ENCODE peak calls at places on chromosomes 16 and 17, in five cellular contexts. X, M, P, O and Z are unnamed samples.

GRCh38 chr16:84247341-84247740 is 7.5 kb upstream of the KCNG4 start:
- DNase-seq in X (no peak), O (no peak), M (no peak), P (no peak), Z (no peak)

GRCh38 chr17:63151981-63152523 is 186.0 kb downstream of the TANC2 start:
- DNase-seq in X (peak), O (no peak), P (no peak), M (peak), Z (no peak)

GRCh38 chr16:84479716-84480450 is 24.6 kb downstream of the MEAK7 start:
- DNase-seq in X (no peak), P (peak), O (peak), M (no peak), Z (no peak)

GRCh38 chr17:50833396-50834125 is 1.8 kb upstream of the WFIKKN2 start:
- DNase-seq in P (no peak), X (no peak), O (no peak), M (no peak), Z (no peak)

GRCh38 chr17:50181155-50181554 is 15.3 kb downstream of the SGCA start:
- DNase-seq in M (no peak), O (no peak), X (no peak), P (no peak), Z (no peak)

GRCh38 chr16:54783226-54783625 is 147.4 kb upstream of the IRX5 start:
- DNase-seq in M (no peak), O (no peak), X (no peak), P (no peak), Z (no peak)

GRCh38 chr17:56779898-56780777 is 53.6 kb downstream of the C17orf67 start:
- DNase-seq in P (peak), X (peak), O (peak), M (peak), Z (peak)

GRCh38 chr16:65070831-65071230 is 51.0 kb downstream of the CDH11 start:
- DNase-seq in M (peak), P (peak), X (peak), O (no peak), Z (no peak)

GRCh38 chr17:13931111-13931526 is 138.2 kb upstream of the COX10 start:
- DNase-seq in M (peak), O (peak), X (peak), P (no peak), Z (no peak)

GRCh38 chr17:40922239-40922638 is 15.2 kb downstream of the KRT23 start:
- DNase-seq in X (peak), P (peak), M (peak), O (peak), Z (no peak)

GRCh38 chr17:50842506-50843149 is 7.2 kb downstream of the WFIKKN2 start:
- DNase-seq in O (no peak), M (no peak), X (no peak), P (no peak), Z (no peak)

GRCh38 chr17:1918346-1919021 is 88.7 kb downstream of the RPA1 start:
- DNase-seq in P (no peak), X (no peak), O (no peak), M (no peak), Z (no peak)

GRCh38 chr16:84503751-84504395 is 586 bp downstream of the MEAK7 start:
- DNase-seq in X (no peak), M (no peak), O (no peak), P (no peak), Z (no peak)

GRCh38 chr16:48829361-48829760 is 219.4 kb upstream of the N4BP1 start:
- DNase-seq in O (no peak), M (no peak), X (no peak), P (no peak), Z (no peak)

GRCh38 chr16:1428511-1428910 is 2.4 kb upstream of the PERCC1 start:
- DNase-seq in X (no peak), O (peak), M (peak), P (no peak), Z (no peak)

GRCh38 chr16:84604477-84605013 is 13.3 kb downstream of the COTL1 start:
- DNase-seq in M (no peak), X (no peak), P (no peak), O (no peak), Z (no peak)

GRCh38 chr17:16304832-16305231 is 48.4 kb downstream of the CENPV start:
- DNase-seq in O (peak), X (peak), M (peak), P (no peak), Z (no peak)
- TF ChIP-seq CTCF in O (peak), X (peak), M (peak), P (no peak), Z (peak)

GRCh38 chr16:20903889-20904506 is 3.4 kb downstream of the LYRM1 start:
- DNase-seq in P (no peak), M (no peak), X (no peak), O (no peak), Z (no peak)
- H3K4me3 ChIP-seq in P (peak), M (no peak), X (no peak), O (no peak), Z (no peak)

DNA sequence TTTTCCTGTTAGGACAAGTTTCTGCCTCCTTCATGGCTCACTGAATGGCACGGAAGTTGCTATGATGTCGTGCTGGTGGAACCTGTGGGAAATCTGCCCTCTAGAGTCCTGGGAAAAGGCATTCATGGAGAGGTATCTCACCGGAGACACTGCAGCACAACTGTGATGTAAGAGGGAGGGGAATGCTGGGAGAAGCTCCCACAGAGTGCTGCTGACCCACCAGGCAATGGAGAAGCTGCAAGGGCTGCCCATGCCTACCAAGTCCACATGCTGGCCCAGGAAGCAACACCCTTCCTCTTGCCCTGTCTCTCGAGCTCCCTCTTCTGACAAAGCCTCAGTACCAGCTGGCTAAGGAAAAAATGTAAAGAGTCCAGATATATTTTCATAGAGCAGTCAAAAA is 45.2 kb upstream of the SLC5A11 start:
- DNase-seq in X (peak), O (peak), M (peak), P (no peak), Z (no peak)
- TF ChIP-seq CTCF in X (peak), O (peak), M (peak), P (no peak), Z (peak)

GRCh38 chr16:90077240-90077756 is at the start of gene PRDM7:
- DNase-seq in P (peak), M (peak), X (peak), O (peak), Z (peak)
- H3K4me3 ChIP-seq in P (peak), M (peak), X (peak), O (peak), Z (peak)

DNA sequence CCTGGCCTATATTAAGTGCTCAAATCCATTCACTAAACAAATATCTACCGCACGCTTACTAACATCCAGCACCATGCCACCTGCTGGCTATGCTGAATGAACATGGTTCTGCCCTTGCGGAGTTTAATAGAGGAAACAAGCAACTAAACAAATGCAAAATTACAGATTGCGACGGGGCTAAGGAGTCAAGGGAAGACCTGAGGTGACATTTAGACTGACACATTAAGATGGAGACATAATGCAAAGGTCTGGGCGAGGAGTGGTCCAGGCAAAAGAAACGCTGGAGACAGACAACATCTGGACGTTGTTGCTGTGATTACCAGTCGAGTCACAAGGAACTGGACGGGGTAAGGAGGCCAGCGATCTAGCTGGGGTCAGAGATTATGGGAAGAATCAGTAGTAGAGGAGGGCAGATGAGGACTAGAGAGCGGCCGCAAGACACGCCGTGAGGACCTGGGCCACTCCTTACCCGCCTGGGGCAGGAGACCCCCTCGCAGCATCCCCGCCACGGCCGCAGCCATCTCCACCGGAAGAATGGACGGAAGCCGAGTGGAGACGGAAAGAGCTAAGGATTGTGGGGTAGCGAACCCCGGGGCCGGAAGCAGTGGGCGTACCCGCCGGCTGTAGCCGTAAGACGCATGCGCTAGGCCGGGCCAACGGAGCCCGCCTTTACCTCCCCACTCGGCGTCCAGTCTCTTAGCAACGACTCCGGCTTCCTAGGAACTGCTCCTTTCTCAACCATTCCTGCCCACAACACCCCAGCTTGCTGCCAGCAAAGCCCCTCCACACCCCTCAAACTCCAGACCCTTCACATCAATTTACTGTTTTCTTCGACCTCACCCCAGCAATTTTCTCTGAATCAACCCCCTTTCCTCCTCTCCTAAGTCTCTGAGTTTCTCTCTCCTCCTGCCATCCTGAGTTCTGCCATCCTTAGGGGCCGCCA is at the start of the genes LRRC46 and MRPL10:
- DNase-seq in P (peak), M (peak), O (peak), X (peak), Z (peak)
- TF ChIP-seq CTCF in P (no peak), M (peak), O (no peak), X (peak), Z (peak)